ENCODE peak calls at places on chromosome X, in ten cellular contexts. X is ascending aorta, S is lung, B is IMR-90, J is ovary, H is PC-3, T is A673, Z is prostate gland, F is kidney epithelial cell, Q is cardiac muscle cell. G is an unnamed sample.

GRCh38 chrX:45801554-45801953 is 600.9 kb upstream of the DIPK2B start:
- DNase-seq in S (no peak), H (peak; percentile 71), F (no peak), X (no peak), Q (peak; percentile 29), B (peak; percentile 34), Z (no peak), J (no peak), T (peak; percentile 78), G (no peak)

GRCh38 chrX:54198262-54198661 is 15.2 kb upstream of the FAM120C start:
- DNase-seq in Q (no peak), X (no peak), Z (no peak), F (no peak), S (no peak), J (no peak), B (no peak), T (no peak), H (no peak), G (no peak)

GRCh38 chrX:45472968-45473367 is 272.3 kb upstream of the DIPK2B start:
- DNase-seq in S (no peak), F (no peak), J (no peak), X (no peak), T (no peak), Q (no peak), Z (no peak), B (peak; percentile 68), H (peak; percentile 88), G (no peak)

GRCh38 chrX:109294097-109294815 is 187.6 kb downstream of the GUCY2F start:
- DNase-seq in B (no peak), F (no peak), J (no peak), S (no peak), Q (no peak), X (no peak), H (no peak), Z (no peak), T (no peak), G (no peak)

GRCh38 chrX:152640039-152640818 is 2.5 kb downstream of the GABRQ start:
- DNase-seq in H (peak; percentile 40), Z (no peak), Q (no peak), B (peak; percentile 1), F (no peak), J (no peak), X (no peak), S (peak; percentile 25), T (no peak), G (no peak)

GRCh38 chrX:132615396-132616131 is 126.7 kb upstream of the MBNL3 start:
- DNase-seq in Q (peak; percentile 79), B (peak; percentile 12), F (no peak), H (peak; percentile 55), S (peak; percentile 39), T (peak; percentile 56), X (no peak), Z (peak; percentile 4), J (peak; percentile 32), G (no peak)

GRCh38 chrX:69113723-69114122 is 51.5 kb downstream of the PJA1 start:
- DNase-seq in J (no peak), Q (no peak), H (no peak), S (no peak), B (no peak), X (no peak), F (no peak), Z (no peak), T (no peak), G (no peak)

GRCh38 chrX:633655-634305 is 3.2 kb downstream of the SHOX start:
- DNase-seq in S (no peak), Z (no peak), T (no peak), B (no peak), X (no peak), H (no peak), F (no peak), Q (no peak), J (no peak), G (no peak)

GRCh38 chrX:130631011-130631410 is 229.2 kb downstream of the RBMX2 start:
- DNase-seq in S (no peak), F (no peak), H (no peak), J (no peak), T (no peak), Q (peak; percentile 82), Z (no peak), X (no peak), B (no peak), G (no peak)

GRCh38 chrX:69152398-69152797 is 12.9 kb downstream of the PJA1 start:
- DNase-seq in J (peak; percentile 46), F (no peak), S (no peak), Z (no peak), B (no peak), Q (no peak), T (peak; percentile 75), X (peak; percentile 60), H (peak; percentile 87), G (no peak)

GRCh38 chrX:54695816-54696487 is 102.1 kb downstream of the ITIH6 start:
- DNase-seq in S (no peak), Z (no peak), Q (no peak), J (no peak), F (no peak), H (peak; percentile 39), B (no peak), T (no peak), X (no peak), G (peak; percentile 24)

GRCh38 chrX:125622899-125623298 is 303.2 kb downstream of the TEX13C start:
- DNase-seq in B (no peak), S (no peak), T (no peak), Z (no peak), J (no peak), H (no peak), Q (no peak), F (no peak), X (no peak), G (no peak)

GRCh38 chrX:2471641-2472040 is 29.1 kb downstream of the DHRSX start:
- DNase-seq in Q (no peak), S (no peak), Z (no peak), T (no peak), F (no peak), X (no peak), B (no peak), J (no peak), H (no peak), G (no peak)

GRCh38 chrX:23248187-23248586 is 86.5 kb upstream of the PTCHD1 start:
- DNase-seq in Z (no peak), S (no peak), X (no peak), Q (no peak), T (no peak), B (no peak), H (no peak), J (no peak), F (no peak), G (no peak)

GRCh38 chrX:133892337-133892736 is 93.1 kb downstream of the GPC3 start:
- DNase-seq in S (no peak), F (no peak), J (no peak), Q (peak; percentile 63), H (no peak), Z (no peak), B (no peak), T (no peak), X (no peak), G (no peak)

GRCh38 chrX:133884430-133885394 is 100.7 kb downstream of the GPC3 start:
- DNase-seq in Q (no peak), F (no peak), X (no peak), J (no peak), B (no peak), Z (no peak), S (no peak), T (no peak), H (no peak), G (no peak)

DNA sequence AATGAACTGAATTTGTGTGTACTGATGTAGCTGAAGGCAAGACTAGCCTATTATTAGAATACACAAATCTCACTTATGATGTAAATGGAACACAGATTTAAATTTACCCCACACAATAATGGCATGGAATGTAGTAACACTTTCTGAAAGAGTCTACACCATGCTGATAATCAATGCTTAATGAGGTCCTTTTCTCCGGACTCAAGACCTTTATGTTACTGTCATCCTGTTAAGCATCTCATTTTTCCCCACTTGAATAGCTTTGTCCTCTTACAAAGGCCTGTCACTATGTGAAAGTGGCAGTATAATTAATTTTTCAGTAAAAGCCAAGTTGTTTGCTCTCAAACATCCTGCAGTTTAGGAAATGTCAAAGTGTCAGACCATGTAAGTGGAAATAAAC is 96.5 kb downstream of the GPC3 start:
- DNase-seq in S (no peak), Z (no peak), H (no peak), T (no peak), F (no peak), X (no peak), J (no peak), Q (no peak), B (no peak), G (no peak)
- TF ChIP-seq CTCF in S (no peak), Z (no peak), H (no peak), T (no peak), F (no peak), X (no peak), J (no peak), Q (no peak), B (no peak), G (no peak)

DNA sequence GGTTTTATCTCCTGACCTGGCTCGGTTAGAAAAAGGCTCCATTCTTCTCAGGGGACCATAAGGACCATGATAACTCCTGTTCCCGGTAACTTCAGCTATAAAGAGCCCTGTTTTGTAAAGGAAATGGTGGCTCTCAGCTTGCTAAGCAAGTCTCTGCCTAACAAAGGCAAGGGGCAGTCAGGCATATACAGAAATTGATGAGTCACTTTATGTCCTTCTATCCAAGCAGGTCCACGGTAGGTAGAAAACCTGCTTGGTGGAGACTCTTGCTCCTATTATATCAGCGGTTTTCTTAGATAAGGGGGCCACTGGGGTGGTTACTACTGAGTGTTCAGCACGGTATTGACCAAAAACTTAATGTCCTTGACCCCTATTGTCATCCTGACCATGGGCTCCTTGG is 203.0 kb upstream of the KLF8 start:
- DNase-seq in J (no peak), F (no peak), Q (no peak), S (no peak), T (no peak), Z (no peak), H (peak; percentile 1), X (no peak), B (no peak), G (no peak)
- H3K4me3 ChIP-seq in J (no peak overlapping the region), F (no peak overlapping the region), Q (no peak overlapping the region), S (no peak overlapping the region), T (no peak overlapping the region), Z (no peak overlapping the region), H (no peak overlapping the region), X (no peak overlapping the region), B (no peak overlapping the region), G (no peak overlapping the region)

GRCh38 chrX:46918434-46918833 is 6.2 kb downstream of the JADE3 start:
- DNase-seq in Q (no peak), T (no peak), H (peak; percentile 21), J (no peak), B (peak; percentile 3), X (no peak), S (no peak), Z (peak; percentile 4), F (no peak), G (no peak)
- H3K36me3 ChIP-seq in Q (no peaks in the 10 kb centered on the region), T (no peaks in the 10 kb centered on the region), H (no peaks in the 10 kb centered on the region), J (no peaks in the 10 kb centered on the region), B (no peaks in the 10 kb centered on the region), X (no peaks in the 10 kb centered on the region), S (no peaks in the 10 kb centered on the region), Z (no peaks in the 10 kb centered on the region), F (no peaks in the 10 kb centered on the region), G (no peaks in the 10 kb centered on the region)

GRCh38 chrX:82961129-82961528 is 547.0 kb upstream of the POU3F4 start:
- DNase-seq in Z (no peak), F (no peak), S (no peak), J (no peak), H (peak; percentile 26), Q (no peak), X (no peak), B (no peak), T (no peak), G (no peak)
- TF ChIP-seq CTCF in Z (no peak), F (no peak), S (no peak), J (no peak), H (peak; percentile 36), Q (no peak), X (no peak), B (no peak), T (no peak), G (no peak)

GRCh38 chrX:6223516-6223915 is 5.2 kb downstream of the NLGN4X start:
- DNase-seq in T (no peak), H (no peak), B (no peak), F (no peak), X (no peak), Q (no peak), J (no peak), S (no peak), Z (no peak), G (no peak)
- H3K4me3 ChIP-seq in T (no peak overlapping the region), H (no peak overlapping the region), B (no peak overlapping the region), F (no peak overlapping the region), X (no peak overlapping the region), Q (no peak overlapping the region), J (no peak overlapping the region), S (no peak overlapping the region), Z (no peak overlapping the region), G (no peak overlapping the region)

G was measured in GM06990.